ENCODE peak calls at places on chromosome 12, in seven cellular contexts. D is aorta, V is lower lobe of right lung, Y is H1, O is adrenal gland, U is tibial nerve, I is tibial artery. A is an unnamed sample. For H3K4me1 and H3K27me3, the result is how much of the 10 kb centered on the place peaks cover.

GRCh38 chr12:91718326-91718725 is 427.3 kb downstream of the BTG1 start:
- DNase-seq in V (no peak), O (no peak), Y (no peak), I (no peak), U (no peak), D (no peak), A (no peak)

GRCh38 chr12:122333142-122334087 is 67.1 kb upstream of the VPS33A start:
- DNase-seq in D (no peak), I (no peak), Y (no peak), O (peak), U (no peak), V (no peak), A (no peak)

GRCh38 chr12:105418232-105418631 is 87.7 kb downstream of the C12orf75 start:
- DNase-seq in V (no peak), O (no peak), D (peak), Y (no peak), U (no peak), I (no peak), A (no peak)

GRCh38 chr12:67155863-67156262 is 113.3 kb upstream of the CAND1 start:
- DNase-seq in U (no peak), Y (no peak), O (peak), I (no peak), V (no peak), D (no peak), A (no peak)

GRCh38 chr12:130127909-130128763 is 34.1 kb upstream of the FZD10 start:
- DNase-seq in D (no peak), O (peak), V (no peak), I (peak), U (peak), Y (no peak), A (peak)

GRCh38 chr12:6466184-6466573 is 4.3 kb downstream of the VAMP1 start:
- DNase-seq in D (no peak), I (no peak), V (no peak), O (no peak), U (no peak), Y (no peak), A (no peak)

GRCh38 chr12:50017047-50017446 is 8.2 kb downstream of the RACGAP1 start:
- DNase-seq in O (peak), I (peak), D (no peak), Y (no peak), U (peak), V (no peak), A (peak)

GRCh38 chr12:123250471-123251383 is 17.5 kb downstream of the MTRFR start:
- DNase-seq in O (no peak), U (no peak), Y (no peak), V (peak), I (no peak), D (no peak), A (no peak)

GRCh38 chr12:59695379-59695778 is 99.5 kb downstream of the SLC16A7 start:
- DNase-seq in I (no peak), U (no peak), V (no peak), D (no peak), O (no peak), Y (no peak), A (no peak)

GRCh38 chr12:18546399-18546798 is 191.4 kb downstream of the PLCZ1 start:
- DNase-seq in V (no peak), Y (no peak), O (peak), D (no peak), U (no peak), I (no peak), A (no peak)

GRCh38 chr12:64653123-64653522 is 42.8 kb downstream of the RASSF3 start:
- DNase-seq in D (no peak), O (no peak), U (no peak), V (no peak), Y (no peak), I (no peak), A (no peak)

GRCh38 chr12:64652346-64652745 is 42.1 kb downstream of the RASSF3 start:
- DNase-seq in V (no peak), I (no peak), Y (no peak), U (no peak), O (no peak), D (no peak), A (no peak)

GRCh38 chr12:64658892-64659481 is 48.7 kb downstream of the RASSF3 start:
- DNase-seq in V (no peak), D (no peak), I (no peak), O (no peak), Y (no peak), U (no peak), A (no peak)

GRCh38 chr12:64656429-64656828 is 46.1 kb downstream of the RASSF3 start:
- DNase-seq in I (no peak), U (no peak), D (no peak), Y (no peak), O (peak), V (no peak), A (no peak)

DNA sequence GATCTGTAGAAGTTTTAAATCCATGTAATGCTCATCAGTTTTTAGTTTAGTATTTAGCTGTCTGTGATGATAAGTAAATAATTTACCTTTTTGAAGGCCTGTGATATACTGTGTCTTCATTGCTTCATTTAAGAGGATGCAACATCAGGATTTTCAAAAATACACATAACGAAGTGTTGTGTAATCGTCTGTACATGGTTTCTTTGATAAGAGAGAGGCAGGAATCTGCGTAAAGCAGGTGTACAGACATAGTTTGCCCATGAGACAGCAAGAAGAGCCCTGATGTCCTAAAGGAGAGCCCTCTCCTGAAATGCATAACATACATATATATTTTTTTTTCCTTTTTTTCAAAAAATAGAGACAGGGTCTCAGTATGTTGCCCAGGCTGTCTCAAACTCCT is 44.8 kb downstream of the RASSF3 start:
- DNase-seq in U (no peak), Y (no peak), O (no peak), I (no peak), V (no peak), D (no peak), A (no peak)
- H3K4me1 ChIP-seq in U (under half), Y (under half), O (under half), I (under half), V (under half), D (under half), A (under half)

DNA sequence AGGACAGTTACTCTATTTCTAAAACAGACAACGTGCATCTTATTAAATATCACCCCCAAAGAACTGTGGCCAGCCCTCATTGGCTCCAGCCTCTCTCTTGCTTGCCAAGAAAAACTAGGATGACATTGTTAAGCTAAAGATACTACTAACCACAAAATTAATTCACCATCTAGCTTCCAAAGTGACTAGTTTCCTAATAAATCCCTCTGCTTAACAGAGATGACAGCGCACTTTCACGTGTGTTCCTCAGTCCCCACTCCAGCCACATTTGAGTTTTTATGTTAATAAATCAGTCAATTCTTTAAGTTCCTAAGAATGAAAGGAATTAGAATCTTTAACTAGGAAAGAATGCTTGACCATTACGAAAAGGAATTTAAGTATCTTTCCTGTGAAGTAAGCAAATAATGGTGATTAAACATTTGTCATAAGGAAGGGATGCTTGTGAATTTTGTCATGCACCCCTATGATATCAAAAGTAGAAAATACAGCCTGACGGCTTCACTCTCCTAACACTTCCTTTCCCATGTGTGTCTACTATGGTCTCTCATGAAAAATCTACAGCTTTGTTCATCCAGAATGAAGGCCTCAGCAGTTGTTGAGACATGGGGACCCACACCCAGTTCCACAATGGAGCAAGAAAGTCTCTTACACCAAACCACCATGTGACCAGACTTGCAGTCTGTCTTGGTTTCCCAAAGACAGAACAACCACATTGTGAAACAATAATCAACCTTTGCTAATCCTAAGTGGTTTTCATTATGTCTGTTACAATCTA is 8.1 kb downstream of the CORO1C start:
- DNase-seq in Y (no peak), V (no peak), O (no peak), U (peak), D (no peak), I (peak), A (no peak)
- H3K27ac ChIP-seq in Y (no peak), V (peak), O (peak), U (peak), D (no peak), I (peak), A (peak)

GRCh38 chr12:42482086-42482819 is 107.3 kb downstream of the PRICKLE1 start:
- DNase-seq in U (peak), I (peak), Y (no peak), O (peak), D (peak), V (peak), A (peak)

GRCh38 chr12:42477931-42478330 is 111.6 kb downstream of the PRICKLE1 start:
- DNase-seq in U (no peak), I (no peak), D (no peak), O (no peak), V (no peak), Y (no peak), A (no peak)

GRCh38 chr12:42483534-42483857 is 106.0 kb downstream of the PRICKLE1 start:
- DNase-seq in D (peak), U (no peak), I (no peak), Y (peak), O (peak), V (no peak), A (peak)

GRCh38 chr12:42482820-42483533 is 106.6 kb downstream of the PRICKLE1 start:
- DNase-seq in U (peak), Y (peak), O (peak), I (peak), D (peak), V (peak), A (peak)

GRCh38 chr12:42481368-42481767 is 108.2 kb downstream of the PRICKLE1 start:
- DNase-seq in Y (no peak), I (no peak), D (no peak), O (no peak), U (no peak), V (no peak), A (no peak)
- H3K27me3 ChIP-seq in Y (under half), I (under half), D (under half), O (under half), U (under half), V (under half), A (under half)

DNA sequence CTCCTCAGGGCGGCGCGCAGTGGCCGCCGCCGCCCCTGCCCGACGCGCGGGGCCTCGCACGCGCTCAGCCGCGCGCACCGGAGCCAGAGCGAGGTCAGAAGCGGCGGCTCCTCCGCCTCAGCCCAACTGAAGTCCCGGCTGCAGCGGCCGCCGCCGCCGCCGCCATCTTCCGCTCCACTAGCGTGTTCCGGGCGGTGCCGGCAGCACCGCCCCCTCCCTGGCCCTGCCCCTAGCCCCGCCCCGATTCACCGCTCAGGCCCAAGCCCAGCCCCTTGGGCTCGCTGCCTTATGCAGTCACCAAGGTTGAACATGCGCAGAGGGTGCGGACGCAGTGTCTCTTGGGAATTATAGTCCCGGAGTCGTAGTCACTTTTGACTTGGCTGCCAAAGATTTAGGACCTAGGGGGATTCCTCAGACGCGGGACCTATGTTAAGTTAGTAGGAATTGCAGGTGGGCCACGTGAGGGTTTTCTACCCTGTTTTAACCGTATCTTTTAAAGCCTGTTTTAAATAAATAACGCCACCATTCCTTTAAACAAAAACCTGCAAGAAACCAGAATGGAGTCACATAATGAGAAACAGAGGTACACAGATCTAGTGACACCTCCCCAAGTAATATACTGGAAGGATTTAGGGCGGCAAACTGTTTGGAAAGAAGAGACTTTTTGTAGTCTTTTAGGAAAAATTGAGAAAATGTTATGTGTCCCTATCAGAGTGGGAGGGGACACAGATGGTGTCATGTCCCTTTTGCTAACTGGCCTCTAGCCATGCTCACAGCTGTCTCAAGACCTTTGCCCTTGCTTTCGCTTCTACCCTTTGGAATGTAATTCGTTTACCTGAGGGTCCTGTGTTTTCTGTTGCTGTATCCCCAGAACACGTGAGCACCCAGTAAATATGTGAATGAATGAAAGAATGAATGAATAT is at the start of gene PPTC7:
- DNase-seq in I (peak), Y (peak), O (peak), D (peak), V (peak), U (peak), A (peak)
- H3K4me1 ChIP-seq in I (under half), Y (under half), O (half or more), D (under half), V (half or more), U (under half), A (under half)

DNA sequence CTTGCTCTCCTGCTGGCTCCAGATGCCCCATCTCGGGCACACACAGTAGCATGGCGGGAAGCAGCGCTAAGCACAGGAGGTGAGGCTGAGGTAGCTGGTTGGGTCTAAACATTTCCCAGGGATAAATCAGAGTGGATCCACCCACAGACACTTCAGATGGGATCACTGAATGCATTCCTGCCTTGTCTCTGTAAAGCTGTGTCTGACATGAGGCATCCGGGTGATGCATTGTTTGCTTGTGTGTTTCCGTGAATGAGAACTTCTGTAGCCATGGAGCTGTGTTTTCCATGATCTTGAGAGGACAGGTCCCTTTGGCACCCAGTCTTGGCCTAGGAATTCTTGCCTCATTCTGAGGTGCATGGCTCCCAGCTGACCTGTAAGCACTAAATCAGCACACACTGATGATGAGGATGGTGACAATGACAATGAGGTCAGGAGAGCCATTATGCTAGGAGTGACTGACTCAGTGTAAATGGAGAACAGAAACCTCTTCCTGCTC is 6.7 kb upstream of the KRT75 start:
- DNase-seq in V (no peak), Y (no peak), D (no peak), O (no peak), I (no peak), U (no peak), A (no peak)
- H3K27ac ChIP-seq in V (no peak), Y (no peak), D (no peak), O (no peak), I (no peak), U (no peak), A (no peak)

DNA sequence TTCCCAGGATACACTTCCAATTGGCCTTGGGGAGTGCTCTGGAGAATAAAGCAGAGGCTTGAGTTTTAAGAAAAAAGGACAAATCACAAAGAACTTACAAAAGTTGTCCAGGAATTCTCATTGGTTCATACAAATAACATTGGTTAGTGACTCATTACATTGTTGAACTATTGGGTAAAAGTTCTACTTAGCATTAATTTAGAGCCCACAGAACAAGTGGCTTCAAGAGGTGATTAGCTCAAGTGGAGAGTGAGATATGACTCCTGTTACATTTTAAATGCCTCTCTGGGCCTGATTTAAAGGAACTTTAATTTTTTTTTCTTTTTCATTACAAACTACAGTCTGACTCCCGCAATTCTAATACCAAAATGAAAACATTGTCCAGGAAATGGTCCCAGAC is 72.9 kb downstream of the ASCL4 start:
- DNase-seq in I (no peak), O (no peak), U (no peak), D (no peak), V (no peak), Y (no peak), A (no peak)
- H3K27me3 ChIP-seq in I (under half), O (under half), U (half or more), D (under half), V (under half), Y (under half), A (under half)